ENCODE peak calls at places on chromosomes 2 and 18, in ten cellular contexts. G is HCT116; U is neural crest cell; H is stimulated activated naive B cell treated with anti-CD40 and anti-IgM and Interleukin-4, amounts not matched to agents 10 μg/mL and 1 μg/mL and 100 μg/mL, for 72 hours; R is RWPE1; D is NCI-H1436 treated with DMSO at 0.1 percent for 48 hours; O is iris pigment epithelial cell; L is SHP77; J is T-cell; T is mucosa of gallbladder. C is an unnamed sample.

GRCh38 chr2:137677466-137677865 is 286.8 kb upstream of the HNMT start:
- DNase-seq in G (no peak), J (no peak), H (no peak), U (no peak), O (no peak), T (no peak), L (no peak), D (no peak), R (no peak), C (no peak)

GRCh38 chr2:132420776-132421175 is 4.2 kb downstream of the GPR39 start:
- DNase-seq in G (no peak), L (no peak), J (no peak), O (no peak), H (no peak), T (no peak), D (no peak), R (no peak), U (no peak), C (no peak)

GRCh38 chr2:100425573-100426383 is 8.3 kb upstream of the CHST10 start:
- DNase-seq in D (no peak), J (no peak), R (no peak), O (no peak), G (no peak), H (no peak), T (no peak), U (no peak), L (no peak), C (no peak)

GRCh38 chr18:42509702-42510424 is 554.8 kb downstream of the PIK3C3 start:
- DNase-seq in D (no peak), T (no peak), R (no peak), H (no peak), O (no peak), U (no peak), L (no peak), J (no peak), G (no peak), C (no peak)

GRCh38 chr2:74474899-74475298 is 2.4 kb upstream of the MRPL53 start:
- DNase-seq in T (no peak), L (no peak), H (no peak), G (no peak), R (no peak), U (no peak), O (no peak), D (no peak), J (no peak), C (no peak)

GRCh38 chr2:202278944-202279343 is 13.4 kb downstream of the NOP58 start:
- DNase-seq in J (no peak), O (peak), H (no peak), D (no peak), L (peak), U (no peak), G (no peak), T (no peak), R (peak), C (peak)

GRCh38 chr2:128557069-128557468 is 238.4 kb upstream of the HS6ST1 start:
- DNase-seq in R (no peak), U (no peak), H (no peak), D (no peak), L (no peak), J (no peak), O (no peak), T (no peak), G (no peak), C (no peak)

GRCh38 chr2:60515751-60516226 is 37.7 kb downstream of the BCL11A start:
- DNase-seq in G (no peak), R (no peak), J (no peak), D (no peak), H (peak), O (peak), T (no peak), U (no peak), L (no peak), C (peak)

C was measured in cardiac muscle cell.